ENCODE peak calls at places on chromosome 2, in five cellular contexts. H, B, K, M and A are unnamed samples.

GRCh38 chr2:85996591-85996990 is 107.8 kb upstream of the ST3GAL5 start:
- DNase-seq in K (no peak), M (peak; percentile 19), B (no peak), H (no peak), A (no peak)

GRCh38 chr2:180187611-180188010 is 180.5 kb upstream of the CWC22 start:
- DNase-seq in M (no peak), K (no peak), H (no peak), B (no peak), A (no peak)

GRCh38 chr2:37782721-37783438 is 111.4 kb upstream of the CDC42EP3 start:
- DNase-seq in M (no peak), B (peak; percentile 50), H (no peak), K (no peak), A (no peak)

GRCh38 chr2:132415256-132416079 is 1.1 kb upstream of the GPR39 start:
- DNase-seq in H (no peak), K (peak; percentile 68), B (no peak), M (no peak), A (peak; percentile 22)

GRCh38 chr2:43136862-43137261 is 89.5 kb downstream of the ZFP36L2 start:
- DNase-seq in B (no peak), M (no peak), K (no peak), H (peak; percentile 79), A (no peak)

GRCh38 chr2:139259422-139260051 is 479.3 kb upstream of the NXPH2 start:
- DNase-seq in K (no peak), B (no peak), M (no peak), H (no peak), A (no peak)

GRCh38 chr2:52390651-52391050 is 1358.7 kb upstream of the NRXN1 start:
- DNase-seq in B (no peak), M (no peak), H (no peak), K (no peak), A (no peak)

GRCh38 chr2:112335600-112335999 is 60.2 kb downstream of the ZC3H6 start:
- DNase-seq in H (no peak), M (no peak), K (no peak), B (no peak), A (no peak)

GRCh38 chr2:189439342-189439741 is 1.9 kb upstream of the WDR75 start:
- DNase-seq in K (peak; percentile 21), H (no peak), M (no peak), B (no peak), A (no peak)